ENCODE peak calls at places on chromosomes 5 and 9, in six cellular contexts. P, F, V, A, Z and W are unnamed samples.

GRCh38 chr5:135934939-135935338 is 19.8 kb downstream of the LECT2 start:
- DNase-seq in P (peak; percentile 74), F (no peak), V (no peak), A (no peak), Z (no peak), W (no peak)

GRCh38 chr9:116078640-116079039 is 75.0 kb upstream of the PAPPA start:
- DNase-seq in P (no peak), F (no peak), V (no peak), A (no peak), Z (no peak), W (no peak)

GRCh38 chr9:2545881-2546490 is 75.6 kb upstream of the VLDLR start:
- DNase-seq in P (no peak), F (no peak), V (no peak), A (no peak), Z (no peak), W (no peak)

GRCh38 chr5:96468956-96469355 is 35.9 kb upstream of the PCSK1 start:
- DNase-seq in P (no peak), F (no peak), V (no peak), A (no peak), Z (no peak), W (no peak)

GRCh38 chr5:140181002-140181483 is 6.1 kb downstream of the CYSTM1 start:
- DNase-seq in P (no peak), F (no peak), V (no peak), A (peak; percentile 67), Z (no peak), W (no peak)

GRCh38 chr9:91187311-91187964 is 174.3 kb downstream of the AUH start:
- DNase-seq in P (no peak), F (no peak), V (no peak), A (no peak), Z (no peak), W (no peak)

GRCh38 chr9:37221489-37222106 is 101.2 kb downstream of the ZCCHC7 start:
- DNase-seq in P (no peak), F (no peak), V (no peak), A (no peak), Z (no peak), W (no peak)

GRCh38 chr5:86613459-86613858 is 4.3 kb upstream of the COX7C start:
- DNase-seq in P (no peak), F (no peak), V (no peak), A (no peak), Z (no peak), W (no peak)

GRCh38 chr9:76459691-76460635 is 981 bp downstream of the GCNT1 start:
- DNase-seq in P (peak; percentile 56), F (no peak), V (peak; percentile 23), A (peak; percentile 78), Z (peak; percentile 67), W (no peak)

GRCh38 chr9:115423646-115424045 is 305.7 kb upstream of the TNC start:
- DNase-seq in P (no peak), F (no peak), V (no peak), A (no peak), Z (no peak), W (no peak)

GRCh38 chr5:172534229-172535169 is 80.2 kb upstream of the SH3PXD2B start:
- DNase-seq in P (no peak), F (no peak), V (no peak), A (peak; percentile 50), Z (no peak), W (peak; percentile 15)

GRCh38 chr9:92875373-92875772 is 2.5 kb downstream of the ZNF484 start:
- DNase-seq in P (no peak), F (no peak), V (no peak), A (no peak), Z (no peak), W (no peak)

GRCh38 chr9:75866273-75866871 is 24.1 kb upstream of the PCSK5 start:
- DNase-seq in P (peak; percentile 67), F (no peak), V (peak; percentile 63), A (peak; percentile 75), Z (peak; percentile 36), W (no peak)

GRCh38 chr9:13241283-13241682 is 38.2 kb downstream of the MPDZ start:
- DNase-seq in P (no peak), F (no peak), V (no peak), A (no peak), Z (no peak), W (no peak)

GRCh38 chr5:5061836-5062235 is 78.3 kb upstream of the ADAMTS16 start:
- DNase-seq in P (no peak), F (no peak), V (no peak), A (no peak), Z (no peak), W (no peak)

GRCh38 chr9:73437758-73438157 is 286.1 kb downstream of the ANXA1 start:
- DNase-seq in P (no peak), F (no peak), V (no peak), A (no peak), Z (no peak), W (no peak)

GRCh38 chr5:23269981-23270380 is 237.4 kb upstream of the PRDM9 start:
- DNase-seq in P (no peak), F (no peak), V (no peak), A (no peak), Z (no peak), W (peak; percentile 17)

DNA sequence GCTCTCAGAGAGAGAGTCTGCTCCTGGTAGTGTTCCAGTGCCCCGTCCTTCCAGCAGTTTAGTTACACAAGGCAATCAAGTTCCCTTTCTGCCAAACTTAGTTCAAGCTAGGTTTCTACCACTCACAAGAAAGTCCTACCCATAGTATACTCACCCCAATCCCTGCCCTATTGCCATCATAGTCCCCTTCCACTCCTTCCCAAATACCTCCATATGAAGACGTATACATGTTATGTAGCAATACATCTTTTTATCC is 65.4 kb downstream of the CDK5RAP2 start:
- DNase-seq in P (no peak), F (no peak), V (no peak), A (no peak), Z (no peak), W (no peak)
- H3K36me3 ChIP-seq in P (peaks cover 4% of the 10 kb centered on the region), F (peaks cover 11% of the 10 kb centered on the region), V (peaks cover 87% of the 10 kb centered on the region), A (peaks cover 4% of the 10 kb centered on the region), Z (peaks cover 62% of the 10 kb centered on the region), W (peaks cover 3% of the 10 kb centered on the region)

GRCh38 chr9:130883479-130883878 is 13.1 kb downstream of the QRFP start:
- DNase-seq in P (no peak), F (peak; percentile 21), V (no peak), A (no peak), Z (no peak), W (no peak)
- H3K36me3 ChIP-seq in P (peaks cover 73% of the 10 kb centered on the region), F (peaks cover 31% of the 10 kb centered on the region), V (peaks cover 97% of the 10 kb centered on the region), A (peaks cover 44% of the 10 kb centered on the region), Z (peaks cover 96% of the 10 kb centered on the region), W (peaks cover 7% of the 10 kb centered on the region)

GRCh38 chr5:146528232-146528631 is 12.2 kb upstream of the GPR151 start:
- DNase-seq in P (no peak), F (no peak), V (no peak), A (no peak), Z (no peak), W (no peak)

GRCh38 chr5:146533260-146533857 is 17.4 kb upstream of the GPR151 start:
- DNase-seq in P (peak; percentile 86), F (peak; percentile 64), V (peak; percentile 73), A (peak; percentile 71), Z (peak; percentile 37), W (peak; percentile 52)

GRCh38 chr5:146538441-146538840 is 22.5 kb upstream of the GPR151 start:
- DNase-seq in P (peak; percentile 39), F (no peak), V (no peak), A (no peak), Z (no peak), W (no peak)

GRCh38 chr5:146529984-146530383 is 14.0 kb upstream of the GPR151 start:
- DNase-seq in P (no peak), F (no peak), V (no peak), A (no peak), Z (no peak), W (no peak)

GRCh38 chr5:146533882-146534281 is 17.9 kb upstream of the GPR151 start:
- DNase-seq in P (no peak), F (no peak), V (no peak), A (no peak), Z (no peak), W (no peak)
- H3K36me3 ChIP-seq in P (no peaks in the 10 kb centered on the region), F (no peaks in the 10 kb centered on the region), V (no peaks in the 10 kb centered on the region), A (no peaks in the 10 kb centered on the region), Z (no peaks in the 10 kb centered on the region), W (no peaks in the 10 kb centered on the region)

GRCh38 chr5:56896761-56897160 is 12.6 kb upstream of the SETD9 start:
- DNase-seq in P (no peak), F (no peak), V (no peak), A (no peak), Z (no peak), W (no peak)

GRCh38 chr5:56898213-56898612 is 11.2 kb upstream of the SETD9 start:
- DNase-seq in P (no peak), F (no peak), V (no peak), A (no peak), Z (no peak), W (no peak)

DNA sequence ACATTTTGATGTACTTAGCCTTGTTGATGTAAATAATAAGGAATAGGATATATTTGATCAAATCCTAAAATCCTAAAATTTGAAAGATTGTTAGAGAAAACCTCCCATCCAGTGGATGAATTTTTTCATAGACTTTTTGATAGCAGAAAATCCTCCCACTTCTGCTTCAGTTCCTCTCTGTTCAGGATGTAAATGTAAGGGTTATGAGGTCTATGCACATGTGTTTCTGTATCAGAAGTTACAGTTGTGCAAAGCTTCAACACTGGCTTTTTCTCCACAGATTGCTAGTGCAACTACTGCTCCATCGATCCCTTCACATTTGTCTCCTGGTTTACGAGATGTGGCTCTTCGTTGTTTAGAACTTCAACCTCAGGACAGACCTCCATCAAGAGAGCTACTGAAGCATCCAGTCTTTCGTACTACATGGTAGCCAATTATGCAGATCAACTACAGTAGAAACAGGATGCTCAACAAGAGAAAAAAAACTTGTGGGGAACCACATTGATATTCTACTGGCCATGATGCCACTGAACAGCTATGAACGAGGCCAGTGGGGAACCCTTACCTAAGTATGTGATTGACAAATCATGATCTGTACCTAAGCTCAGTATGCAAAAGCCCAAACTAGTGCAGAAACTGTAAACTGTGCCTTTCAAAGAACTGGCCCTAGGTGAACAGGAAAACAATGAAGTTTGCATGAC is 16.0 kb upstream of the SETD9 start:
- DNase-seq in P (no peak), F (no peak), V (no peak), A (no peak), Z (no peak), W (no peak)
- H3K36me3 ChIP-seq in P (peaks cover 38% of the 10 kb centered on the region), F (peaks cover 8% of the 10 kb centered on the region), V (peaks cover 56% of the 10 kb centered on the region), A (no peaks in the 10 kb centered on the region), Z (peaks cover 44% of the 10 kb centered on the region), W (no peaks in the 10 kb centered on the region)

DNA sequence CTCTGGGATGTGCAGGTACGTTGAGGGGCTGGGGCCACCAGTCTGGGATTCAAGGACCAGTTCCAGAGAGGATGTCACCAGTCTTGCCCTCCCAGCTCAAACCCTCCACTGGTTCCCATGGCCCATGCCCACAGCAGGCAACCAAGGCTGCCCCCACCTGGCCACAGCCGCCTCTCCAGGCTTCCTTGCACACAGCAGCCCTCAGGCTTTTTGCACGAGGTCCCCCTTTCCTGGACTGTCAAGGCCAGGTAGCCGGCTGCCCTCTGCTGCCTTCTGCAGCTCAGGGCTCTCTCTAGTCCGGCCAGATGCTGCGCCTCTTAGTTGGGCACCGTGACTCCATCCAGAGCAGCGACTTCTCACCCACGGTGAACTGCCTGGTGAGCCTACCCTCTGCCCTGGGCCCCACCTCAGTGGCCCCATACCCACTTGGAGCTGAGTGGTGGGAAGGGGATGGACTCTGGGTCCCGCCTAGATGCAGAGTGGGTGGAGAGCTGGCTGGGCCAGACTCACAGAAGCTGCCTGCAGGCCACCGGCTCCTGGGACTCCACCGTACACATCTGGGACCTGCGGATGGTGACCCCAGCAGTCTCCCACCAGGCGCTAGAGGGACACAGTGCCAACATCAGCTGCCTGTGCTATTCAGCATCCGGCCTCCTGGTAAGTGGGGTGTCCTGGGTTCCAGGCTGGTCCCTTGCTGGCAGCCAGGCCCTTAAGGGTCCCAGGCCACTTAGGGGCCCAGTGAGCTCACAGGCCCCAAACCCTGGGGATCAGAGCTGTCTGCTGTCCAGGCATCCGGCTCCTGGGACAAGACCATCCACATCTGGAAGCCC is 2.9 kb downstream of the WDR38 start:
- DNase-seq in P (peak; percentile 37), F (no peak), V (no peak), A (no peak), Z (no peak), W (no peak)
- H3K36me3 ChIP-seq in P (peaks cover 27% of the 10 kb centered on the region), F (peaks cover 7% of the 10 kb centered on the region), V (peaks cover 50% of the 10 kb centered on the region), A (peaks cover 20% of the 10 kb centered on the region), Z (peaks cover 52% of the 10 kb centered on the region), W (peaks cover 5% of the 10 kb centered on the region)